ENCODE peak calls at places on chromosome 15, in five cellular contexts. G is ACHN, U is Right ventricle myocardium superior, H is mesothelial cell of epicardium, Z is GM10248. V is an unnamed sample.

GRCh38 chr15:78329625-78330024 is 10.5 kb upstream of the CRABP1 start:
- DNase-seq in G (no peak), U (no peak), H (no peak), Z (no peak), V (no peak)

GRCh38 chr15:52337198-52337853 is 41.7 kb upstream of the MYO5C start:
- DNase-seq in G (peak; percentile 45), U (no peak), H (no peak), Z (no peak), V (no peak)

GRCh38 chr15:73794501-73795133 is 41.5 kb upstream of the INSYN1 start:
- DNase-seq in G (peak; percentile 18), U (no peak), H (no peak), Z (no peak), V (no peak)

GRCh38 chr15:43104426-43104825 is 1.4 kb downstream of the UBR1 start:
- DNase-seq in G (no peak), U (no peak), H (no peak), Z (no peak), V (no peak)

GRCh38 chr15:36903195-36903594 is 197.2 kb downstream of the MEIS2 start:
- DNase-seq in G (no peak), U (no peak), H (no peak), Z (no peak), V (no peak)

GRCh38 chr15:74950078-74951000 is 6.2 kb downstream of the RPP25 start:
- DNase-seq in G (peak; percentile 73), U (peak; percentile 60), H (peak; percentile 43), Z (peak; percentile 73), V (peak; percentile 82)

GRCh38 chr15:79339588-79340314 is 28.8 kb downstream of the TMED3 start:
- DNase-seq in G (peak; percentile 41), U (no peak), H (no peak), Z (peak; percentile 40), V (peak; percentile 28)

GRCh38 chr15:66233487-66234415 is 19.8 kb downstream of the MEGF11 start:
- DNase-seq in G (peak; percentile 1), U (no peak), H (no peak), Z (no peak), V (no peak)

GRCh38 chr15:96974761-96975160 is 644.3 kb downstream of the NR2F2 start:
- DNase-seq in G (no peak), U (no peak), H (no peak), Z (no peak), V (no peak)

GRCh38 chr15:51802593-51802992 is 26.9 kb upstream of the TMOD3 start:
- DNase-seq in G (no peak), U (no peak), H (no peak), Z (no peak), V (no peak)

GRCh38 chr15:40051616-40052415 is 12.8 kb upstream of the SRP14 start:
- DNase-seq in G (no peak), U (no peak), H (no peak), Z (no peak), V (no peak)

GRCh38 chr15:90881978-90882721 is 2.2 kb upstream of the FES start:
- DNase-seq in G (no peak), U (no peak), H (no peak), Z (no peak), V (no peak)

GRCh38 chr15:70492240-70493177 is 270.8 kb downstream of the UACA start:
- DNase-seq in G (peak; percentile 88), U (peak; percentile 79), H (no peak), Z (peak; percentile 71), V (no peak)

GRCh38 chr15:75237316-75237982 is 20.7 kb upstream of the GOLGA6C start:
- DNase-seq in G (no peak), U (no peak), H (no peak), Z (no peak), V (no peak)

GRCh38 chr15:74428970-74429783 is 4.6 kb downstream of the SEMA7A start:
- DNase-seq in G (no peak), U (no peak), H (no peak), Z (no peak), V (no peak)

GRCh38 chr15:87579537-87579936 is 677.0 kb downstream of the NTRK3 start:
- DNase-seq in G (no peak), U (no peak), H (no peak), Z (no peak), V (no peak)

GRCh38 chr15:89500397-89501270 is 4.3 kb upstream of the RHCG start:
- DNase-seq in G (no peak), U (no peak), H (no peak), Z (no peak), V (no peak)

GRCh38 chr15:31273258-31273941 is 53.2 kb upstream of the KLF13 start:
- DNase-seq in G (no peak), U (no peak), H (no peak), Z (no peak), V (no peak)

GRCh38 chr15:100973351-100974034 is 54.3 kb downstream of the LRRK1 start:
- DNase-seq in G (no peak), U (no peak), H (no peak), Z (peak; percentile 43), V (no peak)

GRCh38 chr15:101167366-101167790 is 84.5 kb downstream of the CHSY1 start:
- DNase-seq in G (peak; percentile 43), U (no peak), H (no peak), Z (no peak), V (no peak)

GRCh38 chr15:33045066-33045810 is 149.3 kb downstream of the FMN1 start:
- DNase-seq in G (no peak), U (no peak), H (no peak), Z (no peak), V (no peak)